ENCODE peak calls at places on chromosomes 16 and 17, in six cellular contexts. M is activated CD4-positive, alpha-beta T cell treated with anti-CD3 and anti-CD28 coated beads, Interleukin-2, amount 50 U/mL, for 48 hours; K is AG10803; W is CD8-positive, alpha-beta memory T cell; B is activated CD8-positive, alpha-beta T cell treated with anti-CD3 and anti-CD28 coated beads, Interleukin-2, amount 10 ng/mL, durations not matched to agents 7 days and 5 days; R is memory B cell. L is an unnamed sample.

GRCh38 chr17:59369026-59369724 is 37.7 kb downstream of the YPEL2 start:
- DNase-seq in M (no peak), K (peak; percentile 67), W (no peak), B (no peak), R (no peak), L (no peak)

GRCh38 chr16:11474617-11475291 is 112.0 kb downstream of the LITAF start:
- DNase-seq in M (no peak), K (no peak), W (no peak), B (no peak), R (no peak), L (no peak)

GRCh38 chr16:14148569-14148968 is 77.5 kb downstream of the MRTFB start:
- DNase-seq in M (no peak), K (no peak), W (no peak), B (no peak), R (no peak), L (no peak)

GRCh38 chr17:43772877-43773648 is 5.7 kb downstream of the DUSP3 start:
- DNase-seq in M (no peak), K (no peak), W (no peak), B (no peak), R (no peak), L (no peak)

GRCh38 chr17:12830692-12831363 is 41.5 kb downstream of the ARHGAP44 start:
- DNase-seq in M (no peak), K (no peak), W (no peak), B (no peak), R (no peak), L (no peak)

GRCh38 chr16:14302031-14302398 is 230.9 kb downstream of the MRTFB start:
- DNase-seq in M (peak; percentile 15), K (peak; percentile 79), W (no peak), B (no peak), R (peak; percentile 19), L (no peak)

GRCh38 chr17:57609125-57609877 is 135.8 kb downstream of the CCDC182 start:
- DNase-seq in M (no peak), K (no peak), W (no peak), B (no peak), R (no peak), L (no peak)

GRCh38 chr17:39404542-39405378 is 3.3 kb upstream of the FBXL20 start:
- DNase-seq in M (peak; percentile 25), K (peak; percentile 86), W (no peak), B (no peak), R (no peak), L (no peak)

GRCh38 chr17:80969030-80969673 is 22.5 kb upstream of the CHMP6 start:
- DNase-seq in M (no peak), K (no peak), W (no peak), B (no peak), R (no peak), L (no peak)

GRCh38 chr17:9498490-9498889 is 77.1 kb downstream of the STX8 start:
- DNase-seq in M (no peak), K (no peak), W (no peak), B (no peak), R (no peak), L (no peak)

GRCh38 chr17:17959520-17960361 is 12.5 kb downstream of the TOM1L2 start:
- DNase-seq in M (peak; percentile 62), K (peak; percentile 45), W (no peak), B (peak; percentile 48), R (no peak), L (peak; percentile 34)

GRCh38 chr16:24041834-24042631 is 206.2 kb downstream of the PRKCB start:
- DNase-seq in M (peak; percentile 90), K (peak; percentile 51), W (peak; percentile 81), B (peak; percentile 86), R (peak; percentile 70), L (peak; percentile 59)

L was measured in Jurkat, Clone E6-1.